ENCODE peak calls at places on chromosome 4, in five cellular contexts. R, X, Q, V and U are unnamed samples.

GRCh38 chr4:86181585-86181984 is 178.3 kb downstream of the MAPK10 start:
- DNase-seq in R (no peak), X (no peak), Q (no peak), V (no peak), U (peak)

GRCh38 chr4:97457253-97457652 is 686.0 kb downstream of the STPG2 start:
- DNase-seq in R (no peak), X (no peak), Q (no peak), V (peak), U (no peak)

GRCh38 chr4:3257691-3258482 is 8.9 kb downstream of the MSANTD1 start:
- DNase-seq in R (no peak), X (peak), Q (peak), V (no peak), U (peak)

GRCh38 chr4:125827338-125828074 is 512.8 kb downstream of the FAT4 start:
- DNase-seq in R (no peak), X (no peak), Q (no peak), V (no peak), U (no peak)

GRCh38 chr4:87126056-87126455 is 94.4 kb downstream of the KLHL8 start:
- DNase-seq in R (no peak), X (no peak), Q (no peak), V (no peak), U (no peak)

GRCh38 chr4:95296052-95296451 is 252.7 kb downstream of the UNC5C start:
- DNase-seq in R (no peak), X (no peak), Q (no peak), V (no peak), U (no peak)

GRCh38 chr4:80221161-80221560 is 23.9 kb downstream of the PRDM8 start:
- DNase-seq in R (no peak), X (peak), Q (no peak), V (no peak), U (peak)

GRCh38 chr4:175916636-175917351 is 104.7 kb upstream of the GPM6A start:
- DNase-seq in R (no peak), X (no peak), Q (no peak), V (no peak), U (no peak)

GRCh38 chr4:123659759-123660158 is 263.2 kb downstream of the SPRY1 start:
- DNase-seq in R (peak), X (no peak), Q (no peak), V (no peak), U (no peak)

GRCh38 chr4:183554346-183554686 is 49.5 kb downstream of the ING2 start:
- DNase-seq in R (no peak), X (no peak), Q (no peak), V (no peak), U (no peak)

GRCh38 chr4:16334641-16335040 is 108.4 kb upstream of the TAPT1 start:
- DNase-seq in R (no peak), X (no peak), Q (no peak), V (no peak), U (no peak)

GRCh38 chr4:138901177-138901576 is 114.4 kb upstream of the NOCT start:
- DNase-seq in R (no peak), X (no peak), Q (no peak), V (no peak), U (no peak)

GRCh38 chr4:120026853-120027252 is 39.8 kb downstream of the MAD2L1 start:
- DNase-seq in R (no peak), X (no peak), Q (no peak), V (no peak), U (no peak)

GRCh38 chr4:153713840-153714239 is 29.8 kb downstream of the TLR2 start:
- DNase-seq in R (no peak), X (peak), Q (no peak), V (no peak), U (no peak)

GRCh38 chr4:53490965-53491622 is 100.2 kb downstream of the LNX1 start:
- DNase-seq in R (peak), X (peak), Q (no peak), V (no peak), U (peak)

GRCh38 chr4:2929469-2929868 is 33.7 kb downstream of the NOP14 start:
- DNase-seq in R (no peak), X (no peak), Q (no peak), V (no peak), U (no peak)

GRCh38 chr4:41885456-41885855 is 49.8 kb upstream of the TMEM33 start:
- DNase-seq in R (no peak), X (no peak), Q (no peak), V (no peak), U (no peak)

GRCh38 chr4:89249716-89250361 is 57.8 kb downstream of the GPRIN3 start:
- DNase-seq in R (no peak), X (no peak), Q (no peak), V (peak), U (no peak)

GRCh38 chr4:152309418-152309817 is 226.5 kb downstream of the FBXW7 start:
- DNase-seq in R (no peak), X (no peak), Q (no peak), V (peak), U (peak)

GRCh38 chr4:36241771-36242170 is 2.5 kb downstream of the ARAP2 start:
- DNase-seq in R (no peak), X (no peak), Q (no peak), V (no peak), U (no peak)

GRCh38 chr4:119231517-119231916 is 19.0 kb downstream of the USP53 start:
- DNase-seq in R (no peak), X (no peak), Q (no peak), V (no peak), U (no peak)

GRCh38 chr4:112060212-112060611 is 85.0 kb upstream of the FAM241A start:
- DNase-seq in R (peak), X (peak), Q (no peak), V (peak), U (peak)

GRCh38 chr4:67682266-67682665 is 18.7 kb downstream of the UBA6 start:
- DNase-seq in R (no peak), X (no peak), Q (no peak), V (no peak), U (no peak)

GRCh38 chr4:60500860-60501259 is 699.3 kb upstream of the ADGRL3 start:
- DNase-seq in R (no peak), X (no peak), Q (no peak), V (no peak), U (no peak)

GRCh38 chr4:41009411-41009810 is 204.9 kb downstream of the APBB2 start:
- DNase-seq in R (no peak), X (peak), Q (no peak), V (peak), U (peak)

GRCh38 chr4:6641164-6641970 is 882 bp downstream of the MRFAP1 start:
- DNase-seq in R (peak), X (peak), Q (no peak), V (no peak), U (peak)

GRCh38 chr4:184408021-184408710 is 66.2 kb downstream of the IRF2 start:
- DNase-seq in R (no peak), X (peak), Q (no peak), V (no peak), U (peak)

GRCh38 chr4:37770016-37770415 is 56.5 kb upstream of the PGM2 start:
- DNase-seq in R (no peak), X (no peak), Q (no peak), V (no peak), U (peak)

GRCh38 chr4:149279331-149279730 is 536.3 kb downstream of the IQCM start:
- DNase-seq in R (no peak), X (no peak), Q (no peak), V (no peak), U (no peak)

GRCh38 chr4:31655328-31655727 is 935.2 kb downstream of the PCDH7 start:
- DNase-seq in R (no peak), X (peak), Q (no peak), V (no peak), U (no peak)